ENCODE peak calls at places on chromosomes 6 and 20, in four cellular contexts. One of them, this sample, is unnamed.

GRCh38 chr6:149995235-149995750 is 30.0 kb downstream of the RAET1L start:
- DNase-seq in GM23338: no peak
- DNase-seq in keratinocyte: no peak
- DNase-seq in OCI-LY7: no peak
- DNase-seq in this sample: no peak

GRCh38 chr20:24743641-24744040 is 205.4 kb upstream of the CST7 start:
- DNase-seq in GM23338: no peak
- DNase-seq in keratinocyte: no peak
- DNase-seq in OCI-LY7: no peak
- DNase-seq in this sample: no peak

GRCh38 chr20:18506744-18507143 is 996 bp upstream of the SEC23B start:
- DNase-seq in GM23338: peak
- DNase-seq in keratinocyte: no peak
- DNase-seq in OCI-LY7: no peak
- DNase-seq in this sample: peak

GRCh38 chr6:106729848-106730247 is 100.5 kb downstream of the QRSL1 start:
- DNase-seq in GM23338: no peak
- DNase-seq in keratinocyte: no peak
- DNase-seq in OCI-LY7: peak
- DNase-seq in this sample: no peak

GRCh38 chr6:169277619-169278018 is 24.0 kb upstream of the THBS2 start:
- DNase-seq in GM23338: no peak
- DNase-seq in keratinocyte: no peak
- DNase-seq in OCI-LY7: no peak
- DNase-seq in this sample: no peak

GRCh38 chr6:61586934-61587537 is 699.0 kb downstream of the KHDRBS2 start:
- DNase-seq in GM23338: no peak
- DNase-seq in keratinocyte: no peak
- DNase-seq in OCI-LY7: no peak
- DNase-seq in this sample: no peak

GRCh38 chr6:8879334-8879733 is 444.0 kb upstream of the SLC35B3 start:
- DNase-seq in GM23338: no peak
- DNase-seq in keratinocyte: no peak
- DNase-seq in OCI-LY7: no peak
- DNase-seq in this sample: no peak

GRCh38 chr6:80271074-80271473 is 164.6 kb downstream of the BCKDHB start:
- DNase-seq in GM23338: no peak
- DNase-seq in keratinocyte: no peak
- DNase-seq in OCI-LY7: no peak
- DNase-seq in this sample: no peak

GRCh38 chr6:11734861-11735652 is 43.5 kb downstream of the ADTRP start:
- DNase-seq in GM23338: no peak
- DNase-seq in keratinocyte: no peak
- DNase-seq in OCI-LY7: no peak
- DNase-seq in this sample: no peak

GRCh38 chr6:137625100-137625661 is 131.0 kb upstream of the OLIG3 start:
- DNase-seq in GM23338: no peak
- DNase-seq in keratinocyte: no peak
- DNase-seq in OCI-LY7: no peak
- DNase-seq in this sample: no peak

GRCh38 chr6:39400026-39400425 is 77.5 kb upstream of the KCNK16 start:
- DNase-seq in GM23338: no peak
- DNase-seq in keratinocyte: no peak
- DNase-seq in OCI-LY7: no peak
- DNase-seq in this sample: no peak

GRCh38 chr20:1033751-1034419 is 31.8 kb upstream of the RSPO4 start:
- DNase-seq in GM23338: no peak
- DNase-seq in keratinocyte: no peak
- DNase-seq in OCI-LY7: peak
- DNase-seq in this sample: no peak

GRCh38 chr6:111661541-111662041 is 55.9 kb upstream of the TRAF3IP2 start:
- DNase-seq in GM23338: peak
- DNase-seq in keratinocyte: no peak
- DNase-seq in OCI-LY7: no peak
- DNase-seq in this sample: no peak

GRCh38 chr20:52275243-52275817 is 83.8 kb upstream of the ZFP64 start:
- DNase-seq in GM23338: no peak
- DNase-seq in keratinocyte: no peak
- DNase-seq in OCI-LY7: no peak
- DNase-seq in this sample: peak

GRCh38 chr6:16319813-16320532 is 81.6 kb downstream of the GMPR start:
- DNase-seq in GM23338: no peak
- DNase-seq in keratinocyte: no peak
- DNase-seq in OCI-LY7: no peak
- DNase-seq in this sample: peak

GRCh38 chr20:50913976-50914375 is 17.3 kb downstream of the ADNP start:
- DNase-seq in GM23338: no peak
- DNase-seq in keratinocyte: no peak
- DNase-seq in OCI-LY7: no peak
- DNase-seq in this sample: no peak

GRCh38 chr6:3440911-3441310 is 15.9 kb downstream of the SLC22A23 start:
- DNase-seq in GM23338: no peak
- DNase-seq in keratinocyte: no peak
- DNase-seq in OCI-LY7: no peak
- DNase-seq in this sample: no peak

GRCh38 chr6:34056301-34056700 is 89.6 kb downstream of the GRM4 start:
- DNase-seq in GM23338: peak
- DNase-seq in keratinocyte: peak
- DNase-seq in OCI-LY7: peak
- DNase-seq in this sample: no peak

GRCh38 chr6:122059918-122060317 is 339.5 kb upstream of the HSF2 start:
- DNase-seq in GM23338: no peak
- DNase-seq in keratinocyte: no peak
- DNase-seq in OCI-LY7: no peak
- DNase-seq in this sample: no peak

GRCh38 chr6:4415549-4415948 is 280.2 kb upstream of the ECI2 start:
- DNase-seq in GM23338: no peak
- DNase-seq in keratinocyte: no peak
- DNase-seq in OCI-LY7: no peak
- DNase-seq in this sample: no peak

GRCh38 chr6:123091896-123092271 is 95.8 kb downstream of the CLVS2 start:
- DNase-seq in GM23338: no peak
- DNase-seq in keratinocyte: no peak
- DNase-seq in OCI-LY7: no peak
- DNase-seq in this sample: no peak

GRCh38 chr20:21520702-21521595 is 7.1 kb upstream of the NKX2-2 start:
- DNase-seq in GM23338: peak
- DNase-seq in keratinocyte: no peak
- DNase-seq in OCI-LY7: no peak
- DNase-seq in this sample: no peak

GRCh38 chr6:82144007-82144851 is 103.3 kb downstream of the IBTK start:
- DNase-seq in GM23338: no peak
- DNase-seq in keratinocyte: peak
- DNase-seq in OCI-LY7: no peak
- DNase-seq in this sample: peak

GRCh38 chr6:142702501-142703460 is 242.2 kb downstream of the HIVEP2 start:
- DNase-seq in GM23338: peak
- DNase-seq in keratinocyte: no peak
- DNase-seq in OCI-LY7: no peak
- DNase-seq in this sample: no peak

GRCh38 chr6:129141499-129141898 is 258.6 kb downstream of the LAMA2 start:
- DNase-seq in GM23338: no peak
- DNase-seq in keratinocyte: no peak
- DNase-seq in OCI-LY7: no peak
- DNase-seq in this sample: no peak

GRCh38 chr20:4130404-4131189 is 115.2 kb upstream of the RNF24 start:
- DNase-seq in GM23338: no peak
- DNase-seq in keratinocyte: no peak
- DNase-seq in OCI-LY7: no peak
- DNase-seq in this sample: no peak

GRCh38 chr6:40542175-40542764 is 44.9 kb downstream of the LRFN2 start:
- DNase-seq in GM23338: peak
- DNase-seq in keratinocyte: no peak
- DNase-seq in OCI-LY7: no peak
- DNase-seq in this sample: no peak

GRCh38 chr20:40506567-40506966 is 182.5 kb downstream of the MAFB start:
- DNase-seq in GM23338: no peak
- DNase-seq in keratinocyte: peak
- DNase-seq in OCI-LY7: no peak
- DNase-seq in this sample: peak

GRCh38 chr6:15109338-15110090 is 136.4 kb upstream of the JARID2 start:
- DNase-seq in GM23338: no peak
- DNase-seq in keratinocyte: no peak
- DNase-seq in OCI-LY7: no peak
- DNase-seq in this sample: no peak

GRCh38 chr6:40194771-40195170 is 260.5 kb upstream of the MOCS1 start:
- DNase-seq in GM23338: no peak
- DNase-seq in keratinocyte: no peak
- DNase-seq in OCI-LY7: no peak
- DNase-seq in this sample: no peak

GRCh38 chr6:169424149-169424804 is 170.6 kb upstream of the THBS2 start:
- DNase-seq in GM23338: no peak
- DNase-seq in keratinocyte: no peak
- DNase-seq in OCI-LY7: no peak
- DNase-seq in this sample: no peak

GRCh38 chr6:157443066-157443800 is 62.2 kb downstream of the ZDHHC14 start:
- DNase-seq in GM23338: no peak
- DNase-seq in keratinocyte: no peak
- DNase-seq in OCI-LY7: no peak
- DNase-seq in this sample: no peak

GRCh38 chr6:9025223-9025622 is 589.9 kb upstream of the SLC35B3 start:
- DNase-seq in GM23338: no peak
- DNase-seq in keratinocyte: no peak
- DNase-seq in OCI-LY7: no peak
- DNase-seq in this sample: no peak

GRCh38 chr6:154951400-154952200 is 43.5 kb upstream of the TIAM2 start:
- DNase-seq in GM23338: no peak
- DNase-seq in keratinocyte: no peak
- DNase-seq in OCI-LY7: peak
- DNase-seq in this sample: no peak

GRCh38 chr6:69816017-69816416 is 19.2 kb upstream of the LMBRD1 start:
- DNase-seq in GM23338: no peak
- DNase-seq in keratinocyte: no peak
- DNase-seq in OCI-LY7: no peak
- DNase-seq in this sample: no peak

GRCh38 chr6:69816569-69816968 is 19.8 kb upstream of the LMBRD1 start:
- DNase-seq in GM23338: peak
- DNase-seq in keratinocyte: no peak
- DNase-seq in OCI-LY7: peak
- DNase-seq in this sample: no peak

GRCh38 chr6:69812746-69813427 is 16.1 kb upstream of the LMBRD1 start:
- DNase-seq in GM23338: no peak
- DNase-seq in keratinocyte: no peak
- DNase-seq in OCI-LY7: no peak
- DNase-seq in this sample: no peak

GRCh38 chr6:69817358-69817757 is 20.5 kb upstream of the LMBRD1 start:
- DNase-seq in GM23338: no peak
- DNase-seq in keratinocyte: no peak
- DNase-seq in OCI-LY7: no peak
- DNase-seq in this sample: no peak

DNA sequence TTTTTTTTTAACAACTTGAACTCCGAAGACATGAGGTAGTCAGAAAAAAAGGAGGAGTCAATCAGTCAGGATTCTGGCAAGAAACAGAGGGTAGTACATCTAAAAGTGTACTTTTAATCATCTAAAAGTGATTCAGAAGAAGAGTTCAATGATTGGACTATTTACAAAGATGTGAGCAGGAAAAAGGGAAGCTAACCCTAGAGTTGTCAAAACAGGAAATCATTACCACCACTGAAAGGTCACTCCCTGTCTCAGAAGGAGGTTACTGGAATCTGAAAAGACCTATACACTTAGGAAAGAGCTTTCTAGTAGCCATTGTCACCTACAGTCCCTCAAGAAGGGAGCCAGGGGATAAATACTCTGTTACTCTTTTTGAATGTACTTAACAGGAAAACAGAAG is 16.7 kb upstream of the LMBRD1 start:
- DNase-seq in GM23338: no peak
- DNase-seq in keratinocyte: no peak
- DNase-seq in OCI-LY7: peak
- DNase-seq in this sample: no peak
- H3K4me2 ChIP-seq in GM23338: peak
- H3K4me2 ChIP-seq in keratinocyte: no peak
- H3K4me2 ChIP-seq in OCI-LY7: peak
- H3K4me2 ChIP-seq in this sample: no peak

DNA sequence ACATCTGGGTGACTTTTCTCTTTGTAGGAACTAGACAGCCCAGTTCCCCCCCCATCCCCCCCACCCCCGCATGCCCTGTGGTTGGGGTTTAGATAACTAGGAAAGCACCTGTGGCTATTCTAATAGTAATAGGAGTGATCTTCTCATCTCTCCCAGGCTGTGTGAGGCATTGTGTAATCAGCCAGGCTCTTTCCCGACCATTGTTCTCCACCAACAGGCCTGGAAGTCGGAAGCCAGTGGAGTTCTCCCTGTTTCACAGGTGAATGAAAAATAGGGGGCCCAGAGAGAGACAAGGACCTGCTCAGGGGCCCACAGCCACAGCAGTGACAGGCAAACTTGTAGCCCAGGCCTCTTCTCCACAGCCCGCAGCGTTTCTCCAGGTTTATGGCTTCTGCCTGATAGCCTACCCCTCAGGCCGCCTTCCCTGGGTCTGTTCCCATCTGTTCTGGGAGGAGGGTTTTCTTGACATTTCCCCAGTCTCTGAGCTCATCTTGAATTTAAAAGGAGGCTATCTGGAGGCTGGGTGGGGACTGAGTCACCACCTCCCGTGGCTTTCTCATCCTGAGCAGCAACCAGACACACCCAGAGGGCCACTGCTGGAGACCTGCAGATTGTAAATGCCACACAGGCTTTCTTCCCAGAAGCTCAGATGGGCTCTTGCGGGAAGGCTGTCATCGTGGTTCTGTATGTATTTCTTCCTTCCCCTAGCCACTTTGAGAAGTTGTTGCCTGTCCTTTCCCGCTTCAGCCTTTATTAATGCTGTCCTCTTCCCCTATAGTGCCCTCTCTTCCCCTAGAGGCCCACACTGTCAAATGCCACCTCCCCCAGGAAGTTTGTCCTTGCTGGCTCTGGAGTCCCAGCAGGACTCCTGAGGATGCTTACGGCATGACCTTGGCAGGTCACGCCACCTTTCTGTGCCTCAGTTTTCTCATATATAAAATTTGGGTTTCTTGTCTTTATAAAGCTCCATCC is 75.9 kb upstream of the MYL9 start:
- DNase-seq in GM23338: peak
- DNase-seq in keratinocyte: peak
- DNase-seq in OCI-LY7: no peak
- DNase-seq in this sample: peak
- H3K4me3 ChIP-seq in GM23338: no peak
- H3K4me3 ChIP-seq in keratinocyte: peak
- H3K4me3 ChIP-seq in OCI-LY7: no peak
- H3K4me3 ChIP-seq in this sample: no peak

GRCh38 chr20:59835448-59836395 is 97.7 kb downstream of the SYCP2 start:
- DNase-seq in GM23338: peak
- DNase-seq in keratinocyte: no peak
- DNase-seq in OCI-LY7: no peak
- DNase-seq in this sample: peak
- TF ChIP-seq CTCF in GM23338: no peak
- TF ChIP-seq CTCF in keratinocyte: no peak
- TF ChIP-seq CTCF in OCI-LY7: no peak
- TF ChIP-seq CTCF in this sample: no peak

DNA sequence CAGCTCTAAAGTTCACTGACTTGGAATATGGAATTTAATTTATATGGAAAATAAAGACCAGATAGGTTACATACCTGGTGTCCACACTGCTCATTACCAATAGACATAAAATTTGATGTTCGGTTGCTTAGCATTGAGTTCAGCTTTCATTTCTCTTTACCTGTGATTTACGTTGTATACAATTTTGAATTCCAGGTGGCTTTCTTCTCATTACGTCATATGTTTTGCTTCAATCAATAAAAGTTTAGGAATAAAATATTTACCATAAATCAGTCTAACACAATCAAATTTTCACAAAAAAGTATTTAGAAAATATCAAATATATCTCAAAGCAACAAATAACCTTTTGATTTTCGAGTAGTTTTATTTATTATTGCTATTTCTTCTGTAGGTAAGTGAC is 40.8 kb downstream of the HDGFL1 start:
- DNase-seq in GM23338: no peak
- DNase-seq in keratinocyte: no peak
- DNase-seq in OCI-LY7: no peak
- DNase-seq in this sample: no peak
- H3K4me2 ChIP-seq in GM23338: no peak
- H3K4me2 ChIP-seq in keratinocyte: no peak
- H3K4me2 ChIP-seq in OCI-LY7: no peak
- H3K4me2 ChIP-seq in this sample: no peak